ENCODE peak calls at places on chromosomes 2 and 18, in five cellular contexts. U is IMR-90, S is trophoblast cell, B is mesenchymal stem cell, X is H1. V is an unnamed sample.

GRCh38 chr2:70906439-70907018 is 29.2 kb upstream of the ATP6V1B1 start:
- DNase-seq in U (no peak), S (no peak), X (no peak), B (no peak), V (no peak)

GRCh38 chr18:36580874-36581750 is 247.7 kb downstream of the TPGS2 start:
- DNase-seq in B (peak; percentile 9), X (no peak), U (peak; percentile 75), S (no peak), V (no peak)

GRCh38 chr18:3823073-3823472 is 373.1 kb downstream of the TGIF1 start:
- DNase-seq in U (no peak), B (no peak), S (no peak), X (no peak), V (no peak)

GRCh38 chr2:163637876-163638275 is 97.9 kb downstream of the FIGN start:
- DNase-seq in S (no peak), X (no peak), B (no peak), U (no peak), V (no peak)

GRCh38 chr2:86794866-86795265 is 4.2 kb upstream of the CD8A start:
- DNase-seq in U (no peak), S (no peak), X (no peak), B (no peak), V (no peak)

GRCh38 chr2:207156451-207157161 is 9.1 kb downstream of the KLF7 start:
- DNase-seq in S (no peak), U (no peak), X (no peak), B (no peak), V (no peak)

GRCh38 chr18:46073474-46074331 is 1.6 kb upstream of the PSTPIP2 start:
- DNase-seq in S (peak; percentile 67), X (no peak), B (peak; percentile 68), U (peak; percentile 69), V (no peak)

GRCh38 chr18:63178526-63178880 is 141.1 kb downstream of the BCL2 start:
- DNase-seq in S (no peak), B (no peak), U (no peak), X (no peak), V (no peak)

GRCh38 chr2:121825003-121825950 is 69.8 kb downstream of the TSN start:
- DNase-seq in X (no peak), U (no peak), S (no peak), B (no peak), V (peak; percentile 41)

GRCh38 chr2:54809814-54810213 is 86.4 kb downstream of the EML6 start:
- DNase-seq in X (no peak), S (peak; percentile 24), B (peak; percentile 28), U (peak; percentile 58), V (no peak)

GRCh38 chr2:80288576-80288975 is 16.0 kb downstream of the LRRTM1 start:
- DNase-seq in U (no peak), X (no peak), S (no peak), B (peak; percentile 10), V (no peak)

GRCh38 chr18:73774836-73775509 is 372.7 kb downstream of the FBXO15 start:
- DNase-seq in S (no peak), B (no peak), X (no peak), U (no peak), V (peak; percentile 65)

GRCh38 chr2:97765933-97766332 is 52.6 kb downstream of the ZAP70 start:
- DNase-seq in X (no peak), B (no peak), S (no peak), U (no peak), V (no peak)

GRCh38 chr18:9614401-9615279 is at the start of gene PPP4R1:
- DNase-seq in B (peak; percentile 72), X (peak; percentile 53), U (peak; percentile 52), S (peak; percentile 67), V (peak; percentile 85)

GRCh38 chr18:47930086-47930843 is at the start of gene SMAD2:
- DNase-seq in B (peak; percentile 73), S (peak; percentile 49), X (peak; percentile 77), U (peak; percentile 35), V (peak; percentile 92)
- H2AFZ ChIP-seq in B (peak within 1 kb of the TSS; percentile 96), S (peak within 1 kb of the TSS; percentile 90), X (no peak within 1 kb of the TSS), U (peak within 1 kb of the TSS; percentile 97), V (no peak within 1 kb of the TSS)

GRCh38 chr2:218996937-218997336 is 3.7 kb upstream of the CRYBA2 start:
- DNase-seq in B (no peak), U (no peak), S (no peak), X (no peak), V (no peak)
- H2BK120ac ChIP-seq in B (no peak overlapping the region), U (no peak overlapping the region), S (no peak overlapping the region), X (no peak overlapping the region), V (no peak overlapping the region)

GRCh38 chr2:143515318-143515717 is 386.1 kb downstream of the ARHGAP15 start:
- DNase-seq in X (no peak), U (no peak), B (no peak), S (no peak), V (no peak)

GRCh38 chr2:143514413-143514812 is 385.2 kb downstream of the ARHGAP15 start:
- DNase-seq in U (peak; percentile 3), S (no peak), X (no peak), B (no peak), V (no peak)

DNA sequence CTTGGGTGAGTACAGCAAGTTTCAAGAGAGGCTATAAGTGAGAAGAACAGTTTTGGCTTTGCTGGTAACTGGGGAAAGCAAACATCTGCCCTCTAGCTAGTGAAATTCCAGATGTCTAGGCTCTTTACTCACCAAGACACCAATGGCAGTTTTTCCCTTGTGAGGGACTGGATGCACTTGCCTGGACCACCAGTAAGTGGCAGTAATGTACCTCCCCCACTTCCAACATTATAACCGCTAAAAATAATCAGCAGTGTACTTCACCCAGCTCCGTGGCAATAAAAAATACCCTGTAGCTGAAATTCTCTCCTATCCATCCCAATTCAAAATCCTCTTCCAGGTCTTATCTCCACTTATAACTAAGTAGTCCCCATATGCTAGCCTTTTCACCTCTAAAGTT is 383.9 kb downstream of the ARHGAP15 start:
- DNase-seq in X (peak; percentile 15), S (no peak), B (peak; percentile 74), U (peak; percentile 75), V (peak; percentile 62)
- H2AFZ ChIP-seq in X (no peak overlapping the region), S (no peak overlapping the region), B (no peak overlapping the region), U (no peak overlapping the region), V (no peak overlapping the region)

GRCh38 chr2:178718988-178719387 is 88.2 kb downstream of the TTN start:
- DNase-seq in S (no peak), B (no peak), U (no peak), X (no peak), V (no peak)

GRCh38 chr2:178722296-178722695 is 84.9 kb downstream of the TTN start:
- DNase-seq in B (no peak), U (no peak), S (no peak), X (no peak), V (no peak)

GRCh38 chr2:178718283-178718682 is 88.9 kb downstream of the TTN start:
- DNase-seq in B (no peak), U (no peak), X (no peak), S (no peak), V (no peak)

GRCh38 chr2:178715366-178715765 is 91.9 kb downstream of the TTN start:
- DNase-seq in S (no peak), X (no peak), U (no peak), B (no peak), V (no peak)

DNA sequence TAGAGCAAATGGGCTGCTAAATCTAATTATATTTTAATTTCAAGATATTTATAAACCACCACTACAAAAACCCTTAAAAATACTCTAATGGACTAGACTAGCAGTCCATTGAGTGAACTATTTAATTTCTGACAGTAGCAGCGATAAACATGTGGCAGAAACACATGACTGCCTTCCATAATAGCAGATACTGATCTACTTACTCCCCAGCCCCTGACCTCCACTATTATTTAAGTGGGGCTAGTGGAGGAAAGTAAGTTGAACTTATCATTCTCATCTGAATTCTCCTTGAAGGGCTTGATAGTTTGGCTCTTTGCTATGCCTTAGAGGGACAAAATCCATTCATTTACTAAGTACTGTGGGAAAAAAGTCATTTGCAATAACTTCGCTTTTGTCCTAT is 90.8 kb downstream of the TTN start:
- DNase-seq in B (no peak), X (no peak), S (no peak), U (no peak), V (no peak)
- H2BK120ac ChIP-seq in B (no peak overlapping the region), X (no peak overlapping the region), S (no peak overlapping the region), U (no peak overlapping the region), V (no peak overlapping the region)

GRCh38 chr18:22813648-22814328 is 119.3 kb upstream of the RBBP8 start:
- DNase-seq in S (no peak), U (peak; percentile 65), X (no peak), B (peak; percentile 36), V (no peak)
- H2AFZ ChIP-seq in S (no peak overlapping the region), U (no peak overlapping the region), X (peak overlapping the region; percentile 72), B (no peak overlapping the region), V (no peak overlapping the region)

DNA sequence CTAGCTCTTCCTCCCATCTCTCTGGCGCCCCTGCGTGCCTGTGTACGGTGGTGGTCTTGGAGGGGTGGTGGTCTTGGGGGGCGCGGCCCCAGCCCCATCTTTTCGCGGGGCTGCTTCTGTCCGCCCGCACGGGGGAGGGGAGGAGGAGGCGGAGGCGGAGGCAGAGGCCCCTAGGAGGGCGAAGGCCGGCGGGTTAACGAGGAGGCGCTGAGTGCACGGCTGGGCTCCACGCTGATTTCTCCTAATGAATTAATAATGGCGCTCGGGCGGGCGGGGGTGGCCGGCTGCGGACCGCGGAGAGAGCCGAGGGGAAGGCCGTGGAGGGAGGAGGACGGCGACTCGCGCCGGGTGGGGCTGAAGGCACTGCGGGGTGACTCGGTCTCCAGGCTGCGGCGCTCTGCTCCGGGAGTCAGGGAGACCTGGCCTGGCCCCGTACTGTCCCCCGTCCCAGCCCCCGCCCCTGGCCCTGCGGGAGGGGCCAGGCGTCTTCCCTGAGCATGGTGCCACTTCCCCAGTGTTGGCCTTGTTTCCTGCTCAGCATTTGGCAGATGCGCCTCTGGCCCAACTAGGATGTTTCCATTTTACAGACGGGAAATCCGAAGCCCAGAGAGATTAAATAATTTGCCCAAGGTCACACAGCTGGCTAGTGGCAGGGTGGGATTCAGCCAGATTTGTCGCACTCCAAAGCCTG is 6.0 kb downstream of the GAREM2 start:
- DNase-seq in B (peak; percentile 23), S (no peak), U (no peak), X (no peak), V (peak; percentile 71)
- H2BK120ac ChIP-seq in B (no peak overlapping the region), S (no peak overlapping the region), U (no peak overlapping the region), X (peak overlapping the region; percentile 47), V (no peak overlapping the region)

GRCh38 chr2:34102359-34102758 is 503.3 kb upstream of the FAM98A start:
- DNase-seq in X (no peak), U (peak; percentile 4), B (no peak), S (no peak), V (no peak)

GRCh38 chr2:34107811-34108210 is 508.7 kb upstream of the FAM98A start:
- DNase-seq in X (no peak), B (no peak), U (no peak), S (no peak), V (no peak)

GRCh38 chr2:34105015-34105767 is 506.1 kb upstream of the FAM98A start:
- DNase-seq in X (no peak), S (no peak), B (peak; percentile 54), U (peak; percentile 83), V (no peak)

GRCh38 chr2:34103437-34103836 is 504.3 kb upstream of the FAM98A start:
- DNase-seq in S (no peak), U (no peak), X (no peak), B (no peak), V (no peak)

GRCh38 chr2:34104601-34105000 is 505.5 kb upstream of the FAM98A start:
- DNase-seq in U (peak; percentile 23), B (peak; percentile 17), S (no peak), X (no peak), V (no peak)
- H2AFZ ChIP-seq in U (no peak overlapping the region), B (no peak overlapping the region), S (no peak overlapping the region), X (no peak overlapping the region), V (no peak overlapping the region)

GRCh38 chr18:48959921-48960920 is 9.5 kb upstream of the SMAD7 start:
- DNase-seq in U (peak; percentile 61), S (no peak), X (peak; percentile 95), B (peak; percentile 93), V (peak; percentile 94)
- H2BK120ac ChIP-seq in U (peak overlapping the region; percentile 62), S (peak overlapping the region; percentile 69), X (peak overlapping the region; percentile 35), B (no peak overlapping the region), V (no peak overlapping the region)

V was measured in H9.